ENCODE peak calls at places on chromosomes 4 and X, in eight cellular contexts. Q is NCI-H446 treated with DMSO at 0.1 percent for 48 hours; B is germinal center; V is stimulated activated CD8-positive, alpha-beta memory T cell treated with anti-CD3 and anti-CD28 coated beads, Interleukin-7, amount 100 ng/mL, for 1 hour; N is AG08396; G is CD4-positive, alpha-beta memory T cell; Y is HS-5; C is thoracic aorta. H is an unnamed sample.

GRCh38 chrX:148371251-148371650 is 129.2 kb upstream of the AFF2 start:
- DNase-seq in Q (no peak), B (no peak), V (no peak), N (no peak), G (no peak), Y (no peak), C (no peak), H (no peak)

GRCh38 chr4:27010334-27010940 is 149.8 kb downstream of the STIM2 start:
- DNase-seq in Q (peak), B (peak), V (peak), N (peak), G (peak), Y (no peak), C (no peak), H (peak)

GRCh38 chr4:33063238-33063637 is 2343.1 kb downstream of the PCDH7 start:
- DNase-seq in Q (no peak), B (no peak), V (no peak), N (no peak), G (no peak), Y (no peak), C (no peak), H (no peak)

GRCh38 chrX:100980608-100981497 is 11.3 kb downstream of the ARL13A start:
- DNase-seq in Q (no peak), B (no peak), V (no peak), N (peak), G (no peak), Y (no peak), C (peak), H (no peak)

GRCh38 chr4:138897818-138898226 is 117.8 kb upstream of the NOCT start:
- DNase-seq in Q (no peak), B (no peak), V (no peak), N (peak), G (no peak), Y (peak), C (no peak), H (no peak)

GRCh38 chr4:187006189-187006618 is 282.5 kb upstream of the FAT1 start:
- DNase-seq in Q (no peak), B (no peak), V (no peak), N (no peak), G (no peak), Y (no peak), C (no peak), H (no peak)

GRCh38 chrX:126770179-126770578 is 49.4 kb upstream of the PRR32 start:
- DNase-seq in Q (no peak), B (no peak), V (no peak), N (no peak), G (no peak), Y (no peak), C (no peak), H (no peak)

GRCh38 chrX:475926-476723 is 89.4 kb upstream of the PPP2R3B start:
- DNase-seq in Q (no peak), B (no peak), V (no peak), N (no peak), G (no peak), Y (peak), C (no peak), H (no peak)

GRCh38 chr4:182842991-182843390 is 74.2 kb downstream of the DCTD start:
- DNase-seq in Q (no peak), B (no peak), V (no peak), N (no peak), G (no peak), Y (no peak), C (no peak), H (no peak)

GRCh38 chrX:38462257-38462656 is 99.1 kb upstream of the TSPAN7 start:
- DNase-seq in Q (no peak), B (no peak), V (no peak), N (no peak), G (no peak), Y (no peak), C (no peak), H (no peak)

GRCh38 chr4:125837493-125838238 is 522.9 kb downstream of the FAT4 start:
- DNase-seq in Q (no peak), B (no peak), V (no peak), N (no peak), G (no peak), Y (no peak), C (no peak), H (no peak)